ENCODE peak calls at places on chromosomes 11 and 22, in six cellular contexts. One of them, this sample, is unnamed. For H3K9me3, the result is how much of the 10 kb centered on the place peaks cover.

GRCh38 chr11:48052183-48053040 is 72.1 kb downstream of the PTPRJ start:
- DNase-seq in tibial artery: no peak
- DNase-seq in CD4-positive, alpha-beta memory T cell: no peak
- DNase-seq in BE2C: no peak
- DNase-seq in CD4-positive, alpha-beta T cell: no peak
- DNase-seq in MG63: peak
- DNase-seq in this sample: peak

GRCh38 chr11:128417607-128418324 is 169.6 kb downstream of the ETS1 start:
- DNase-seq in tibial artery: no peak
- DNase-seq in CD4-positive, alpha-beta memory T cell: no peak
- DNase-seq in BE2C: no peak
- DNase-seq in CD4-positive, alpha-beta T cell: no peak
- DNase-seq in MG63: no peak
- DNase-seq in this sample: no peak

GRCh38 chr22:27866136-27867091 is 52.6 kb downstream of the PITPNB start:
- DNase-seq in tibial artery: peak
- DNase-seq in CD4-positive, alpha-beta memory T cell: no peak
- DNase-seq in BE2C: no peak
- DNase-seq in CD4-positive, alpha-beta T cell: no peak
- DNase-seq in MG63: peak
- DNase-seq in this sample: no peak

GRCh38 chr22:40183029-40183581 is 5.4 kb downstream of the TNRC6B start:
- DNase-seq in tibial artery: no peak
- DNase-seq in CD4-positive, alpha-beta memory T cell: no peak
- DNase-seq in BE2C: no peak
- DNase-seq in CD4-positive, alpha-beta T cell: no peak
- DNase-seq in MG63: no peak
- DNase-seq in this sample: no peak

GRCh38 chr22:50102946-50103345 is 13.1 kb downstream of the MOV10L1 start:
- DNase-seq in tibial artery: no peak
- DNase-seq in CD4-positive, alpha-beta memory T cell: no peak
- DNase-seq in BE2C: no peak
- DNase-seq in CD4-positive, alpha-beta T cell: no peak
- DNase-seq in MG63: no peak
- DNase-seq in this sample: peak

GRCh38 chr11:6468712-6469495 is 4.8 kb downstream of the TRIM3 start:
- DNase-seq in tibial artery: peak
- DNase-seq in CD4-positive, alpha-beta memory T cell: no peak
- DNase-seq in BE2C: peak
- DNase-seq in CD4-positive, alpha-beta T cell: no peak
- DNase-seq in MG63: peak
- DNase-seq in this sample: peak

GRCh38 chr11:7666292-7666866 is 6.9 kb downstream of the CYB5R2 start:
- DNase-seq in tibial artery: no peak
- DNase-seq in CD4-positive, alpha-beta memory T cell: no peak
- DNase-seq in BE2C: no peak
- DNase-seq in CD4-positive, alpha-beta T cell: no peak
- DNase-seq in MG63: no peak
- DNase-seq in this sample: no peak

GRCh38 chr22:33921576-33922181 is 1.4 kb upstream of the LARGE1 start:
- DNase-seq in tibial artery: peak
- DNase-seq in CD4-positive, alpha-beta memory T cell: no peak
- DNase-seq in BE2C: peak
- DNase-seq in CD4-positive, alpha-beta T cell: no peak
- DNase-seq in MG63: peak
- DNase-seq in this sample: no peak

GRCh38 chr11:132718711-132719641 is 813.3 kb downstream of the OPCML start:
- DNase-seq in tibial artery: no peak
- DNase-seq in CD4-positive, alpha-beta memory T cell: peak
- DNase-seq in BE2C: no peak
- DNase-seq in CD4-positive, alpha-beta T cell: peak
- DNase-seq in MG63: no peak
- DNase-seq in this sample: no peak

GRCh38 chr11:77322506-77322905 is 21.0 kb upstream of the GDPD4 start:
- DNase-seq in tibial artery: no peak
- DNase-seq in CD4-positive, alpha-beta memory T cell: no peak
- DNase-seq in BE2C: no peak
- DNase-seq in CD4-positive, alpha-beta T cell: no peak
- DNase-seq in MG63: no peak
- DNase-seq in this sample: no peak

GRCh38 chr11:117836077-117836960 is 11.8 kb upstream of the FXYD2 start:
- DNase-seq in tibial artery: peak
- DNase-seq in CD4-positive, alpha-beta memory T cell: no peak
- DNase-seq in BE2C: no peak
- DNase-seq in CD4-positive, alpha-beta T cell: no peak
- DNase-seq in MG63: no peak
- DNase-seq in this sample: no peak

GRCh38 chr11:45374130-45374529 is 88.0 kb upstream of the SYT13 start:
- DNase-seq in tibial artery: no peak
- DNase-seq in CD4-positive, alpha-beta memory T cell: no peak
- DNase-seq in BE2C: no peak
- DNase-seq in CD4-positive, alpha-beta T cell: no peak
- DNase-seq in MG63: no peak
- DNase-seq in this sample: no peak

GRCh38 chr22:44023404-44024287 is 456 bp upstream of the PARVB start:
- DNase-seq in tibial artery: no peak
- DNase-seq in CD4-positive, alpha-beta memory T cell: peak
- DNase-seq in BE2C: peak
- DNase-seq in CD4-positive, alpha-beta T cell: no peak
- DNase-seq in MG63: peak
- DNase-seq in this sample: peak

GRCh38 chr22:24455751-24456426 is 28.5 kb downstream of the ADORA2A start:
- DNase-seq in tibial artery: no peak
- DNase-seq in CD4-positive, alpha-beta memory T cell: no peak
- DNase-seq in BE2C: no peak
- DNase-seq in CD4-positive, alpha-beta T cell: no peak
- DNase-seq in MG63: no peak
- DNase-seq in this sample: no peak

GRCh38 chr11:65885808-65886536 is 2.3 kb downstream of the FIBP start:
- DNase-seq in tibial artery: no peak
- DNase-seq in CD4-positive, alpha-beta memory T cell: no peak
- DNase-seq in BE2C: no peak
- DNase-seq in CD4-positive, alpha-beta T cell: no peak
- DNase-seq in MG63: no peak
- DNase-seq in this sample: no peak

GRCh38 chr22:45163074-45163416 is 680 bp upstream of the NUP50 start:
- DNase-seq in tibial artery: no peak
- DNase-seq in CD4-positive, alpha-beta memory T cell: no peak
- DNase-seq in BE2C: peak
- DNase-seq in CD4-positive, alpha-beta T cell: no peak
- DNase-seq in MG63: peak
- DNase-seq in this sample: peak

GRCh38 chr11:109864161-109864661 is 229.0 kb upstream of the ZC3H12C start:
- DNase-seq in tibial artery: no peak
- DNase-seq in CD4-positive, alpha-beta memory T cell: no peak
- DNase-seq in BE2C: no peak
- DNase-seq in CD4-positive, alpha-beta T cell: no peak
- DNase-seq in MG63: no peak
- DNase-seq in this sample: no peak

GRCh38 chr11:77580712-77581337 is 8.9 kb upstream of the AQP11 start:
- DNase-seq in tibial artery: no peak
- DNase-seq in CD4-positive, alpha-beta memory T cell: no peak
- DNase-seq in BE2C: peak
- DNase-seq in CD4-positive, alpha-beta T cell: no peak
- DNase-seq in MG63: no peak
- DNase-seq in this sample: peak

GRCh38 chr11:706957-707816 is 1.2 kb downstream of the EPS8L2 start:
- DNase-seq in tibial artery: no peak
- DNase-seq in CD4-positive, alpha-beta memory T cell: no peak
- DNase-seq in BE2C: no peak
- DNase-seq in CD4-positive, alpha-beta T cell: no peak
- DNase-seq in MG63: peak
- DNase-seq in this sample: no peak

GRCh38 chr11:65859134-65859811 is 960 bp upstream of the MUS81 start:
- DNase-seq in tibial artery: peak
- DNase-seq in CD4-positive, alpha-beta memory T cell: peak
- DNase-seq in BE2C: peak
- DNase-seq in CD4-positive, alpha-beta T cell: peak
- DNase-seq in MG63: peak
- DNase-seq in this sample: peak

GRCh38 chr11:34633640-34633989 is 12.7 kb downstream of the EHF start:
- DNase-seq in tibial artery: no peak
- DNase-seq in CD4-positive, alpha-beta memory T cell: no peak
- DNase-seq in BE2C: no peak
- DNase-seq in CD4-positive, alpha-beta T cell: no peak
- DNase-seq in MG63: no peak
- DNase-seq in this sample: no peak

GRCh38 chr22:19622061-19622441 is 92.3 kb upstream of the SEPTIN5 start:
- DNase-seq in tibial artery: no peak
- DNase-seq in CD4-positive, alpha-beta memory T cell: no peak
- DNase-seq in BE2C: no peak
- DNase-seq in CD4-positive, alpha-beta T cell: no peak
- DNase-seq in MG63: no peak
- DNase-seq in this sample: peak

GRCh38 chr22:29477919-29478318 is 2.1 kb upstream of the NEFH start:
- DNase-seq in tibial artery: no peak
- DNase-seq in CD4-positive, alpha-beta memory T cell: no peak
- DNase-seq in BE2C: peak
- DNase-seq in CD4-positive, alpha-beta T cell: no peak
- DNase-seq in MG63: no peak
- DNase-seq in this sample: no peak

GRCh38 chr11:66479741-66480115 is 506 bp upstream of the DPP3 start:
- DNase-seq in tibial artery: peak
- DNase-seq in CD4-positive, alpha-beta memory T cell: no peak
- DNase-seq in BE2C: no peak
- DNase-seq in CD4-positive, alpha-beta T cell: no peak
- DNase-seq in MG63: no peak
- DNase-seq in this sample: no peak

GRCh38 chr11:110128161-110128560 is 35.0 kb downstream of the ZC3H12C start:
- DNase-seq in tibial artery: no peak
- DNase-seq in CD4-positive, alpha-beta memory T cell: no peak
- DNase-seq in BE2C: no peak
- DNase-seq in CD4-positive, alpha-beta T cell: no peak
- DNase-seq in MG63: no peak
- DNase-seq in this sample: no peak

DNA sequence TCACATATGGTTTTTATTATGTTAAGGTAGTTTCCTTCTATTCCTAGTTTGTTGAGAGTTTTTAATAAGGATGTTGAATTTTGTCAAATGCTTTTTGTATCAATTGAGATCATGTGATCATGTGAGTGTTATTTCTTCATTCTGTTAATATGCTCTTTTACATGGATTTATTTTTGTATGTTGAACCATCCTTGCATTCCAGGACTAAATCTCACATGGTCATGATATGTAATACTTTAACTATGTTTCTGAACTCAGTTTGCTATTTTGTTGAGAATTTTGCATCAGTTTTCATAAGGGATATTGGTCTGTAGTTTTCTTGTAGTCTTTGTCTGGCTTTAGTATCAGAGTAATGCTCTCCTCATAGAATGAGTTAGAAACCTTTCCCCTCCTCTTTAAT is 43.2 kb downstream of the KCNQ1 start:
- DNase-seq in tibial artery: no peak
- DNase-seq in CD4-positive, alpha-beta memory T cell: no peak
- DNase-seq in BE2C: no peak
- DNase-seq in CD4-positive, alpha-beta T cell: no peak
- DNase-seq in MG63: no peak
- DNase-seq in this sample: no peak
- H3K9me3 ChIP-seq in tibial artery: under half
- H3K9me3 ChIP-seq in CD4-positive, alpha-beta memory T cell: under half
- H3K9me3 ChIP-seq in BE2C: under half
- H3K9me3 ChIP-seq in CD4-positive, alpha-beta T cell: under half
- H3K9me3 ChIP-seq in MG63: under half
- H3K9me3 ChIP-seq in this sample: under half

GRCh38 chr22:30969532-30970355 is 679 bp downstream of the TUG1 start:
- DNase-seq in tibial artery: peak
- DNase-seq in CD4-positive, alpha-beta memory T cell: no peak
- DNase-seq in BE2C: peak
- DNase-seq in CD4-positive, alpha-beta T cell: peak
- DNase-seq in MG63: peak
- DNase-seq in this sample: peak

GRCh38 chr22:30968015-30968923 is at the start of gene MORC2:
- DNase-seq in tibial artery: no peak
- DNase-seq in CD4-positive, alpha-beta memory T cell: no peak
- DNase-seq in BE2C: no peak
- DNase-seq in CD4-positive, alpha-beta T cell: no peak
- DNase-seq in MG63: peak
- DNase-seq in this sample: no peak

GRCh38 chr22:30970356-30970746 is 1.3 kb downstream of the TUG1 start:
- DNase-seq in tibial artery: no peak
- DNase-seq in CD4-positive, alpha-beta memory T cell: no peak
- DNase-seq in BE2C: no peak
- DNase-seq in CD4-positive, alpha-beta T cell: no peak
- DNase-seq in MG63: no peak
- DNase-seq in this sample: no peak

GRCh38 chr22:30964858-30965257 is 3.7 kb downstream of the MORC2 start:
- DNase-seq in tibial artery: no peak
- DNase-seq in CD4-positive, alpha-beta memory T cell: no peak
- DNase-seq in BE2C: no peak
- DNase-seq in CD4-positive, alpha-beta T cell: no peak
- DNase-seq in MG63: no peak
- DNase-seq in this sample: no peak

GRCh38 chr22:30968924-30969531 is at the start of gene TUG1:
- DNase-seq in tibial artery: peak
- DNase-seq in CD4-positive, alpha-beta memory T cell: peak
- DNase-seq in BE2C: peak
- DNase-seq in CD4-positive, alpha-beta T cell: peak
- DNase-seq in MG63: peak
- DNase-seq in this sample: peak
- H3K9me3 ChIP-seq in tibial artery: under half
- H3K9me3 ChIP-seq in CD4-positive, alpha-beta memory T cell: under half
- H3K9me3 ChIP-seq in BE2C: under half
- H3K9me3 ChIP-seq in CD4-positive, alpha-beta T cell: half or more
- H3K9me3 ChIP-seq in MG63: half or more
- H3K9me3 ChIP-seq in this sample: under half

GRCh38 chr11:69160296-69161116 is 4.8 kb downstream of the SMIM38 start:
- DNase-seq in tibial artery: no peak
- DNase-seq in CD4-positive, alpha-beta memory T cell: no peak
- DNase-seq in BE2C: no peak
- DNase-seq in CD4-positive, alpha-beta T cell: no peak
- DNase-seq in MG63: no peak
- DNase-seq in this sample: no peak

GRCh38 chr11:69164824-69165223 is 9.1 kb downstream of the SMIM38 start:
- DNase-seq in tibial artery: no peak
- DNase-seq in CD4-positive, alpha-beta memory T cell: no peak
- DNase-seq in BE2C: no peak
- DNase-seq in CD4-positive, alpha-beta T cell: no peak
- DNase-seq in MG63: no peak
- DNase-seq in this sample: no peak

GRCh38 chr11:69163842-69164241 is 8.1 kb downstream of the SMIM38 start:
- DNase-seq in tibial artery: no peak
- DNase-seq in CD4-positive, alpha-beta memory T cell: no peak
- DNase-seq in BE2C: no peak
- DNase-seq in CD4-positive, alpha-beta T cell: no peak
- DNase-seq in MG63: no peak
- DNase-seq in this sample: no peak

GRCh38 chr11:69161117-69161407 is 5.3 kb downstream of the SMIM38 start:
- DNase-seq in tibial artery: no peak
- DNase-seq in CD4-positive, alpha-beta memory T cell: no peak
- DNase-seq in BE2C: peak
- DNase-seq in CD4-positive, alpha-beta T cell: no peak
- DNase-seq in MG63: no peak
- DNase-seq in this sample: no peak

GRCh38 chr11:69162505-69162904 is 6.8 kb downstream of the SMIM38 start:
- DNase-seq in tibial artery: no peak
- DNase-seq in CD4-positive, alpha-beta memory T cell: no peak
- DNase-seq in BE2C: no peak
- DNase-seq in CD4-positive, alpha-beta T cell: no peak
- DNase-seq in MG63: no peak
- DNase-seq in this sample: no peak
- H3K9me3 ChIP-seq in tibial artery: under half
- H3K9me3 ChIP-seq in CD4-positive, alpha-beta memory T cell: under half
- H3K9me3 ChIP-seq in BE2C: under half
- H3K9me3 ChIP-seq in CD4-positive, alpha-beta T cell: under half
- H3K9me3 ChIP-seq in MG63: under half
- H3K9me3 ChIP-seq in this sample: under half

GRCh38 chr22:47231759-47232158 is 469.3 kb downstream of the TBC1D22A start:
- DNase-seq in tibial artery: no peak
- DNase-seq in CD4-positive, alpha-beta memory T cell: no peak
- DNase-seq in BE2C: no peak
- DNase-seq in CD4-positive, alpha-beta T cell: no peak
- DNase-seq in MG63: no peak
- DNase-seq in this sample: no peak
- H3K9me3 ChIP-seq in tibial artery: under half
- H3K9me3 ChIP-seq in CD4-positive, alpha-beta memory T cell: under half
- H3K9me3 ChIP-seq in BE2C: under half
- H3K9me3 ChIP-seq in CD4-positive, alpha-beta T cell: under half
- H3K9me3 ChIP-seq in MG63: under half
- H3K9me3 ChIP-seq in this sample: under half

This sample was measured in Karpas-422.